ENCODE peak calls at places on chromosomes 7 and 10, in seven cellular contexts. One of them, this sample, is unnamed.

GRCh38 chr7:2203551-2204300 is 29.0 kb downstream of the MAD1L1 start:
- DNase-seq in GM13977: no peak
- DNase-seq in GM23338: no peak
- DNase-seq in HEK293T: no peak
- DNase-seq in Caco-2: peak; percentile 37
- DNase-seq in T-helper 2 cell: no peak
- DNase-seq in stimulated activated CD4-positive, alpha-beta T cell treated with anti-CD3 and anti-CD28 coated beads, TNF-alpha, amount 100 ng/mL, for 1 hour: no peak
- DNase-seq in this sample: no peak

GRCh38 chr7:44289341-44290249 is 35.8 kb downstream of the CAMK2B start:
- DNase-seq in GM13977: no peak
- DNase-seq in GM23338: no peak
- DNase-seq in HEK293T: no peak
- DNase-seq in Caco-2: no peak
- DNase-seq in T-helper 2 cell: no peak
- DNase-seq in stimulated activated CD4-positive, alpha-beta T cell treated with anti-CD3 and anti-CD28 coated beads, TNF-alpha, amount 100 ng/mL, for 1 hour: no peak
- DNase-seq in this sample: no peak

GRCh38 chr10:100043344-100043743 is 33.6 kb upstream of the DNMBP start:
- DNase-seq in GM13977: no peak
- DNase-seq in GM23338: no peak
- DNase-seq in HEK293T: no peak
- DNase-seq in Caco-2: no peak
- DNase-seq in T-helper 2 cell: no peak
- DNase-seq in stimulated activated CD4-positive, alpha-beta T cell treated with anti-CD3 and anti-CD28 coated beads, TNF-alpha, amount 100 ng/mL, for 1 hour: no peak
- DNase-seq in this sample: no peak

GRCh38 chr10:113347508-113347907 is 205.3 kb upstream of the HABP2 start:
- DNase-seq in GM13977: no peak
- DNase-seq in GM23338: no peak
- DNase-seq in HEK293T: no peak
- DNase-seq in Caco-2: no peak
- DNase-seq in T-helper 2 cell: no peak
- DNase-seq in stimulated activated CD4-positive, alpha-beta T cell treated with anti-CD3 and anti-CD28 coated beads, TNF-alpha, amount 100 ng/mL, for 1 hour: no peak
- DNase-seq in this sample: no peak

GRCh38 chr7:29969706-29970105 is 19.9 kb downstream of the SCRN1 start:
- DNase-seq in GM13977: no peak
- DNase-seq in GM23338: no peak
- DNase-seq in HEK293T: no peak
- DNase-seq in Caco-2: no peak
- DNase-seq in T-helper 2 cell: no peak
- DNase-seq in stimulated activated CD4-positive, alpha-beta T cell treated with anti-CD3 and anti-CD28 coated beads, TNF-alpha, amount 100 ng/mL, for 1 hour: no peak
- DNase-seq in this sample: no peak

GRCh38 chr7:19491821-19492452 is 216.9 kb downstream of the POLR1F start:
- DNase-seq in GM13977: peak; percentile 11
- DNase-seq in GM23338: peak; percentile 61
- DNase-seq in HEK293T: peak; percentile 11
- DNase-seq in Caco-2: no peak
- DNase-seq in T-helper 2 cell: no peak
- DNase-seq in stimulated activated CD4-positive, alpha-beta T cell treated with anti-CD3 and anti-CD28 coated beads, TNF-alpha, amount 100 ng/mL, for 1 hour: no peak
- DNase-seq in this sample: no peak

GRCh38 chr10:79184141-79184625 is 115.4 kb downstream of the ZMIZ1 start:
- DNase-seq in GM13977: no peak
- DNase-seq in GM23338: no peak
- DNase-seq in HEK293T: no peak
- DNase-seq in Caco-2: peak; percentile 72
- DNase-seq in T-helper 2 cell: no peak
- DNase-seq in stimulated activated CD4-positive, alpha-beta T cell treated with anti-CD3 and anti-CD28 coated beads, TNF-alpha, amount 100 ng/mL, for 1 hour: no peak
- DNase-seq in this sample: no peak

GRCh38 chr7:95279417-95279816 is 44.9 kb downstream of the PON1 start:
- DNase-seq in GM13977: no peak
- DNase-seq in GM23338: no peak
- DNase-seq in HEK293T: no peak
- DNase-seq in Caco-2: no peak
- DNase-seq in T-helper 2 cell: no peak
- DNase-seq in stimulated activated CD4-positive, alpha-beta T cell treated with anti-CD3 and anti-CD28 coated beads, TNF-alpha, amount 100 ng/mL, for 1 hour: no peak
- DNase-seq in this sample: no peak

GRCh38 chr10:118505363-118505762 is 90.1 kb downstream of the PRLHR start:
- DNase-seq in GM13977: no peak
- DNase-seq in GM23338: no peak
- DNase-seq in HEK293T: no peak
- DNase-seq in Caco-2: no peak
- DNase-seq in T-helper 2 cell: no peak
- DNase-seq in stimulated activated CD4-positive, alpha-beta T cell treated with anti-CD3 and anti-CD28 coated beads, TNF-alpha, amount 100 ng/mL, for 1 hour: no peak
- DNase-seq in this sample: no peak

GRCh38 chr10:28798428-28798955 is 121.2 kb downstream of the BAMBI start:
- DNase-seq in GM13977: no peak
- DNase-seq in GM23338: no peak
- DNase-seq in HEK293T: no peak
- DNase-seq in Caco-2: no peak
- DNase-seq in T-helper 2 cell: no peak
- DNase-seq in stimulated activated CD4-positive, alpha-beta T cell treated with anti-CD3 and anti-CD28 coated beads, TNF-alpha, amount 100 ng/mL, for 1 hour: no peak
- DNase-seq in this sample: no peak

GRCh38 chr10:69567920-69568319 is 5.3 kb downstream of the NEUROG3 start:
- DNase-seq in GM13977: no peak
- DNase-seq in GM23338: peak; percentile 90
- DNase-seq in HEK293T: peak; percentile 50
- DNase-seq in Caco-2: peak; percentile 72
- DNase-seq in T-helper 2 cell: no peak
- DNase-seq in stimulated activated CD4-positive, alpha-beta T cell treated with anti-CD3 and anti-CD28 coated beads, TNF-alpha, amount 100 ng/mL, for 1 hour: no peak
- DNase-seq in this sample: no peak

GRCh38 chr7:32891800-32892520 is 400 bp upstream of the KBTBD2 start:
- DNase-seq in GM13977: peak; percentile 91
- DNase-seq in GM23338: peak; percentile 99
- DNase-seq in HEK293T: peak; percentile 83
- DNase-seq in Caco-2: peak; percentile 98
- DNase-seq in T-helper 2 cell: peak; percentile 96
- DNase-seq in stimulated activated CD4-positive, alpha-beta T cell treated with anti-CD3 and anti-CD28 coated beads, TNF-alpha, amount 100 ng/mL, for 1 hour: peak; percentile 97
- DNase-seq in this sample: peak; percentile 95

GRCh38 chr7:26329520-26330269 is 38.0 kb downstream of the SNX10 start:
- DNase-seq in GM13977: no peak
- DNase-seq in GM23338: no peak
- DNase-seq in HEK293T: no peak
- DNase-seq in Caco-2: no peak
- DNase-seq in T-helper 2 cell: no peak
- DNase-seq in stimulated activated CD4-positive, alpha-beta T cell treated with anti-CD3 and anti-CD28 coated beads, TNF-alpha, amount 100 ng/mL, for 1 hour: no peak
- DNase-seq in this sample: no peak

GRCh38 chr7:37113661-37114355 is 334.9 kb downstream of the ELMO1 start:
- DNase-seq in GM13977: no peak
- DNase-seq in GM23338: no peak
- DNase-seq in HEK293T: no peak
- DNase-seq in Caco-2: no peak
- DNase-seq in T-helper 2 cell: no peak
- DNase-seq in stimulated activated CD4-positive, alpha-beta T cell treated with anti-CD3 and anti-CD28 coated beads, TNF-alpha, amount 100 ng/mL, for 1 hour: no peak
- DNase-seq in this sample: no peak

GRCh38 chr7:151599401-151600227 is 79.9 kb upstream of the RHEB start:
- DNase-seq in GM13977: no peak
- DNase-seq in GM23338: no peak
- DNase-seq in HEK293T: no peak
- DNase-seq in Caco-2: no peak
- DNase-seq in T-helper 2 cell: no peak
- DNase-seq in stimulated activated CD4-positive, alpha-beta T cell treated with anti-CD3 and anti-CD28 coated beads, TNF-alpha, amount 100 ng/mL, for 1 hour: no peak
- DNase-seq in this sample: no peak

GRCh38 chr10:3785849-3786290 is 861 bp upstream of the KLF6 start:
- DNase-seq in GM13977: peak; percentile 51
- DNase-seq in GM23338: peak; percentile 62
- DNase-seq in HEK293T: no peak
- DNase-seq in Caco-2: peak; percentile 58
- DNase-seq in T-helper 2 cell: no peak
- DNase-seq in stimulated activated CD4-positive, alpha-beta T cell treated with anti-CD3 and anti-CD28 coated beads, TNF-alpha, amount 100 ng/mL, for 1 hour: no peak
- DNase-seq in this sample: peak; percentile 73

GRCh38 chr7:78197447-78197846 is 398.9 kb downstream of the PHTF2 start:
- DNase-seq in GM13977: no peak
- DNase-seq in GM23338: no peak
- DNase-seq in HEK293T: no peak
- DNase-seq in Caco-2: no peak
- DNase-seq in T-helper 2 cell: no peak
- DNase-seq in stimulated activated CD4-positive, alpha-beta T cell treated with anti-CD3 and anti-CD28 coated beads, TNF-alpha, amount 100 ng/mL, for 1 hour: no peak
- DNase-seq in this sample: no peak

GRCh38 chr7:256461-256940 is 33.5 kb upstream of the FOXL3 start:
- DNase-seq in GM13977: no peak
- DNase-seq in GM23338: no peak
- DNase-seq in HEK293T: no peak
- DNase-seq in Caco-2: no peak
- DNase-seq in T-helper 2 cell: no peak
- DNase-seq in stimulated activated CD4-positive, alpha-beta T cell treated with anti-CD3 and anti-CD28 coated beads, TNF-alpha, amount 100 ng/mL, for 1 hour: no peak
- DNase-seq in this sample: no peak

GRCh38 chr7:98284335-98285036 is 3.0 kb downstream of the BRI3 start:
- DNase-seq in GM13977: no peak
- DNase-seq in GM23338: no peak
- DNase-seq in HEK293T: no peak
- DNase-seq in Caco-2: no peak
- DNase-seq in T-helper 2 cell: no peak
- DNase-seq in stimulated activated CD4-positive, alpha-beta T cell treated with anti-CD3 and anti-CD28 coated beads, TNF-alpha, amount 100 ng/mL, for 1 hour: no peak
- DNase-seq in this sample: no peak